ENCODE peak calls at places on chromosomes 6 and 20, in four cellular contexts. One of them, this sample, is unnamed.

GRCh38 chr20:31569163-31570020 is 35.7 kb upstream of the ID1 start:
- DNase-seq in HL-60: peak; percentile 43
- DNase-seq in GM12878: no peak
- DNase-seq in K562: peak; percentile 66
- DNase-seq in this sample: no peak

GRCh38 chr20:1711826-1712601 is 54.4 kb upstream of the SIRPG start:
- DNase-seq in HL-60: no peak
- DNase-seq in GM12878: no peak
- DNase-seq in K562: no peak
- DNase-seq in this sample: no peak

GRCh38 chr6:14584450-14584849 is 466.9 kb downstream of the CD83 start:
- DNase-seq in HL-60: no peak
- DNase-seq in GM12878: no peak
- DNase-seq in K562: no peak
- DNase-seq in this sample: no peak

GRCh38 chr6:11432713-11433450 is 104.7 kb upstream of the TMEM170B start:
- DNase-seq in HL-60: no peak
- DNase-seq in GM12878: no peak
- DNase-seq in K562: no peak
- DNase-seq in this sample: no peak

GRCh38 chr6:163260111-163260895 is 154.2 kb upstream of the QKI start:
- DNase-seq in HL-60: peak; percentile 37
- DNase-seq in GM12878: no peak
- DNase-seq in K562: no peak
- DNase-seq in this sample: no peak

GRCh38 chr20:58837717-58838116 is 13.0 kb downstream of the GNAS-AS1 start:
- DNase-seq in HL-60: no peak
- DNase-seq in GM12878: no peak
- DNase-seq in K562: no peak
- DNase-seq in this sample: no peak

GRCh38 chr20:61369731-61370520 is 117.9 kb downstream of the CDH4 start:
- DNase-seq in HL-60: no peak
- DNase-seq in GM12878: no peak
- DNase-seq in K562: no peak
- DNase-seq in this sample: no peak

GRCh38 chr20:11608736-11609135 is 309.0 kb upstream of the BTBD3 start:
- DNase-seq in HL-60: no peak
- DNase-seq in GM12878: no peak
- DNase-seq in K562: no peak
- DNase-seq in this sample: no peak

GRCh38 chr6:29757282-29757681 is 34.0 kb downstream of the HLA-F start:
- DNase-seq in HL-60: no peak
- DNase-seq in GM12878: no peak
- DNase-seq in K562: no peak
- DNase-seq in this sample: no peak

GRCh38 chr6:161882196-161882595 is 608.3 kb upstream of the AGPAT4 start:
- DNase-seq in HL-60: no peak
- DNase-seq in GM12878: no peak
- DNase-seq in K562: no peak
- DNase-seq in this sample: no peak

GRCh38 chr6:8939615-8940014 is 504.3 kb upstream of the SLC35B3 start:
- DNase-seq in HL-60: no peak
- DNase-seq in GM12878: no peak
- DNase-seq in K562: no peak
- DNase-seq in this sample: no peak

GRCh38 chr6:29965873-29966601 is 23.7 kb downstream of the HLA-A start:
- DNase-seq in HL-60: peak; percentile 89
- DNase-seq in GM12878: peak; percentile 62
- DNase-seq in K562: peak; percentile 53
- DNase-seq in this sample: no peak

GRCh38 chr20:38049800-38050199 is 16.3 kb downstream of the RPRD1B start:
- DNase-seq in HL-60: no peak
- DNase-seq in GM12878: no peak
- DNase-seq in K562: no peak
- DNase-seq in this sample: no peak

GRCh38 chr20:56606174-56606945 is 22.7 kb upstream of the TFAP2C start:
- DNase-seq in HL-60: no peak
- DNase-seq in GM12878: no peak
- DNase-seq in K562: no peak
- DNase-seq in this sample: no peak
- TF ChIP-seq SPI1 in HL-60: no peak
- TF ChIP-seq SPI1 in GM12878: no peak
- TF ChIP-seq SPI1 in K562: no peak
- TF ChIP-seq SPI1 in this sample: no peak

GRCh38 chr6:114418304-114418972 is 75.6 kb upstream of the HS3ST5 start:
- DNase-seq in HL-60: no peak
- DNase-seq in GM12878: no peak
- DNase-seq in K562: no peak
- DNase-seq in this sample: no peak
- TF ChIP-seq POLR2AphosphoS5 in HL-60: no peak
- TF ChIP-seq POLR2AphosphoS5 in GM12878: no peak
- TF ChIP-seq POLR2AphosphoS5 in K562: no peak
- TF ChIP-seq POLR2AphosphoS5 in this sample: no peak

DNA sequence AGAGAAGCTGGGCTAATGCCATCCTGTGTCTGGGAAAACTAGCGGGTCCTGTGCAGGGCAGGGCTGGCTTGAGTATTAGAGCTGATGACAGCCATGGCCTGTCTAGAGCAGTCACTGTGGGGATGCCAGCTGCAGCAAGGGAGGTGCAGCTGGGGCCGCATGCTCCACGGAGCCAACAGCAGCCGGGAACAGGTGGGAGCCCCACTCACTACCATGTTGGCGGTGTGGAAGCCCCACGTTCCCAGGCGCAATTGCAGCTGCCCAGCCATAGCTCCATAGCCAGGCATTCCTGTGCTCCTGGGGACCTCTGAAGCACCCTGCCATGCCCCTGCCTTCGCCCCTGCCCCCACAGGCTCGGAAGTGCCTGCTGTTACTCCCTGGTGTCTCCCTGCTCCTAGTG is 213.0 kb downstream of the TFAP2C start:
- DNase-seq in HL-60: no peak
- DNase-seq in GM12878: no peak
- DNase-seq in K562: no peak
- DNase-seq in this sample: no peak
- TF ChIP-seq SPI1 in HL-60: no peak
- TF ChIP-seq SPI1 in GM12878: no peak
- TF ChIP-seq SPI1 in K562: no peak
- TF ChIP-seq SPI1 in this sample: no peak

GRCh38 chr6:132768051-132768517 is 10.4 kb upstream of the VNN2 start:
- DNase-seq in HL-60: peak; percentile 62
- DNase-seq in GM12878: no peak
- DNase-seq in K562: peak; percentile 45
- DNase-seq in this sample: no peak
- TF ChIP-seq POLR2AphosphoS5 in HL-60: no peak
- TF ChIP-seq POLR2AphosphoS5 in GM12878: no peak
- TF ChIP-seq POLR2AphosphoS5 in K562: no peak
- TF ChIP-seq POLR2AphosphoS5 in this sample: no peak

DNA sequence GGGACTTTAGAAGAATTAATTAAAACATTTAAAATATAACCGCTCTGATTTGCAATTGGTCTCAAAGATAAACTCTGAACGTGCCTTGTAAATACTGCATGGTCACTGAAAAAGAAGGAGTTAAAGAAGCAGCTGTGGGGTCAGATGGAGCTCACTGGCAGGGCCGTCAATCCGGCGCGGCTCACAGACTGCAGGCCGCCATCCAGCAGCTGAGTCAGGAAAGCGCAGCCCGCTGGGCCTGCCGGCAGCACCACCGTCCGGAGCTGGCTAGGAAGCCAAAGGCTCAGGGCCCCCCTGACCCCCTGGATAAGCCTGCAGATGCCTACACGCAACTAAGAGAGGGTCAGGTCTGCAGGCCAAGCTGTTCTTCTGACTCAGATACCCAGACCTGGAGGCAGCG is 54.2 kb upstream of the FRMD1 start:
- DNase-seq in HL-60: no peak
- DNase-seq in GM12878: no peak
- DNase-seq in K562: no peak
- DNase-seq in this sample: no peak
- TF ChIP-seq SPI1 in HL-60: no peak
- TF ChIP-seq SPI1 in GM12878: no peak
- TF ChIP-seq SPI1 in K562: no peak
- TF ChIP-seq SPI1 in this sample: no peak

GRCh38 chr6:124873066-124873410 is 89.2 kb upstream of the RNF217 start:
- DNase-seq in HL-60: no peak
- DNase-seq in GM12878: no peak
- DNase-seq in K562: no peak
- DNase-seq in this sample: no peak

GRCh38 chr6:124870611-124871201 is 91.5 kb upstream of the RNF217 start:
- DNase-seq in HL-60: no peak
- DNase-seq in GM12878: no peak
- DNase-seq in K562: no peak
- DNase-seq in this sample: no peak

GRCh38 chr6:124868476-124868875 is 93.8 kb upstream of the RNF217 start:
- DNase-seq in HL-60: no peak
- DNase-seq in GM12878: no peak
- DNase-seq in K562: no peak
- DNase-seq in this sample: no peak

GRCh38 chr6:124869412-124869811 is 92.8 kb upstream of the RNF217 start:
- DNase-seq in HL-60: no peak
- DNase-seq in GM12878: no peak
- DNase-seq in K562: no peak
- DNase-seq in this sample: no peak

DNA sequence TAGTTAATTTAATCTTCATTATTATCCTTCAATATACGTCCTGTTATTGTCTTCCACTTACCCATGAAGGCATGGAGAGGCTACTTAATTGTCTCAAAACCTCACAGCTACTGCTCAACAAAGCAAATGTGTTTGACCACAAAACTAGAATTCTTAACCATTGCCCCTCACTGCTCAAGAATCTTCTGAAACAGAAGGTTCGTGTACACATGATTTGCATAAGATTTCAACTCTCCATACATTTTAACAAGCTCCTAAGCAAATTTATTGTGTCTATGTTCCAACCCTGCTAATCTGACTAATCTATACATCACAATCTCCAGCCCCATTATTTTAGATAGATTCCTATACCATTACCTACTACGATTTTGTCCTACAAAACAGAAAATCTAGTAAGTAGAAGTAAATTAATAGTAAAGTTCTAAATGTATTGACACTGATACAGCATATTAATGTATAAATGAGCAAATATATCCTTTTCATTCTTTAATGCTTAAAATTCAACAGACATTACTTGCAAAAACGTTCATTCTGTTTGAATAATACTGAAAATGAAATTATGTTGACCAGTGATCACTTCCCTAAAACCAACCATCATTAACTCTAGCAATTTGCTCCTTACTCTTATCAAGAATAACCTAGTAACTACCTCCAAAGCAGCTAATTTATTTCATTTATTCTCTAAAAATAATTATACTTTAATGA is 89.7 kb upstream of the RNF217 start:
- DNase-seq in HL-60: no peak
- DNase-seq in GM12878: peak; percentile 20
- DNase-seq in K562: no peak
- DNase-seq in this sample: no peak
- TF ChIP-seq POLR2AphosphoS5 in HL-60: no peak
- TF ChIP-seq POLR2AphosphoS5 in GM12878: no peak
- TF ChIP-seq POLR2AphosphoS5 in K562: no peak
- TF ChIP-seq POLR2AphosphoS5 in this sample: no peak

This sample was measured in GM12891.